ENCODE peak calls at places on chromosomes 3 and 15, in ten cellular contexts. U is MCF 10A, Z is endothelial cell, X is IMR-90, L is GM13976, C is colonic mucosa, J is lower lobe of right lung, P is esophagus squamous epithelium, T is HFF-Myc, O is cardiac fibroblast. D is an unnamed sample.

GRCh38 chr3:159001711-159002110 is 199.9 kb downstream of the MFSD1 start:
- DNase-seq in O (no peak), T (no peak), X (no peak), Z (no peak), C (no peak), U (no peak), L (no peak), P (no peak), J (no peak), D (no peak)

GRCh38 chr3:37712918-37713819 is 148.5 kb upstream of the CTDSPL start:
- DNase-seq in T (no peak), L (no peak), Z (no peak), P (no peak), C (no peak), O (peak; percentile 66), X (peak; percentile 23), U (peak; percentile 33), J (no peak), D (peak; percentile 4)

GRCh38 chr15:22959451-22960101 is 20.6 kb downstream of the CYFIP1 start:
- DNase-seq in J (no peak), X (no peak), T (no peak), P (no peak), U (no peak), Z (no peak), L (no peak), C (no peak), O (no peak), D (no peak)

GRCh38 chr3:22887664-22888291 is 315.3 kb upstream of the UBE2E2 start:
- DNase-seq in P (no peak), T (no peak), U (peak; percentile 56), O (peak; percentile 45), X (peak; percentile 21), C (peak; percentile 19), L (no peak), J (no peak), Z (peak; percentile 26), D (no peak)

GRCh38 chr3:38454884-38455638 is 1.4 kb downstream of the ACVR2B start:
- DNase-seq in T (no peak), U (peak; percentile 78), L (peak; percentile 63), J (peak; percentile 75), P (no peak), O (peak; percentile 49), X (peak; percentile 27), C (peak; percentile 92), Z (peak; percentile 68), D (no peak)

GRCh38 chr3:81492048-81492447 is 269.4 kb downstream of the GBE1 start:
- DNase-seq in X (peak; percentile 69), T (no peak), P (no peak), U (peak; percentile 9), Z (no peak), C (no peak), J (no peak), O (peak; percentile 68), L (no peak), D (no peak)

GRCh38 chr3:127288921-127289645 is 1.2 kb upstream of the PRR20G start:
- DNase-seq in L (no peak), J (no peak), P (no peak), C (no peak), U (no peak), T (no peak), Z (no peak), X (no peak), O (no peak), D (no peak)

GRCh38 chr15:88077249-88077810 is 179.2 kb downstream of the NTRK3 start:
- DNase-seq in J (no peak), O (no peak), L (no peak), T (no peak), C (no peak), P (no peak), X (no peak), U (no peak), Z (no peak), D (no peak)

GRCh38 chr15:89785064-89785770 is 9.1 kb downstream of the MESP2 start:
- DNase-seq in J (no peak), C (peak; percentile 92), Z (no peak), O (no peak), X (no peak), L (no peak), U (peak; percentile 58), P (no peak), T (no peak), D (no peak)

GRCh38 chr3:171556574-171557145 is 96.5 kb upstream of the TNIK start:
- DNase-seq in U (peak; percentile 55), O (no peak), L (no peak), X (peak; percentile 18), T (no peak), J (no peak), Z (no peak), C (no peak), P (no peak), D (no peak)

GRCh38 chr3:41434781-41435180 is 235.5 kb downstream of the CTNNB1 start:
- DNase-seq in J (no peak), X (no peak), T (no peak), L (no peak), U (no peak), O (peak; percentile 3), Z (no peak), C (no peak), P (no peak), D (peak; percentile 7)

GRCh38 chr15:50077655-50078054 is 41.4 kb downstream of the ATP8B4 start:
- DNase-seq in U (no peak), L (no peak), T (no peak), X (no peak), Z (no peak), O (no peak), P (no peak), C (no peak), J (no peak), D (no peak)

GRCh38 chr3:61855211-61855610 is 293.8 kb downstream of the PTPRG start:
- DNase-seq in L (no peak), Z (no peak), J (no peak), T (no peak), X (no peak), P (no peak), U (no peak), C (no peak), O (peak; percentile 54), D (no peak)

GRCh38 chr3:28328188-28329151 is 20.1 kb upstream of the ZCWPW2 start:
- DNase-seq in L (no peak), P (no peak), O (peak; percentile 49), C (no peak), T (no peak), U (peak; percentile 35), X (peak; percentile 33), Z (no peak), J (no peak), D (peak; percentile 28)

GRCh38 chr15:82585072-82585471 is 44.8 kb upstream of the RPS17 start:
- DNase-seq in Z (no peak), C (no peak), O (peak; percentile 24), U (peak; percentile 1), T (no peak), P (no peak), X (peak; percentile 45), J (no peak), L (no peak), D (no peak)
- TF ChIP-seq CTCF in Z (no peak), C (no peak), O (no peak), U (no peak), T (no peak), P (no peak), X (peak; percentile 30), J (no peak), L (no peak), D (no peak)

GRCh38 chr15:29805708-29806104 is 16.6 kb downstream of the TJP1 start:
- DNase-seq in X (no peak), O (no peak), J (no peak), T (no peak), Z (no peak), C (no peak), U (no peak), P (no peak), L (no peak), D (no peak)
- TF ChIP-seq CTCF in X (no peak), O (no peak), J (no peak), T (no peak), Z (no peak), C (no peak), U (no peak), P (no peak), L (no peak), D (no peak)

DNA sequence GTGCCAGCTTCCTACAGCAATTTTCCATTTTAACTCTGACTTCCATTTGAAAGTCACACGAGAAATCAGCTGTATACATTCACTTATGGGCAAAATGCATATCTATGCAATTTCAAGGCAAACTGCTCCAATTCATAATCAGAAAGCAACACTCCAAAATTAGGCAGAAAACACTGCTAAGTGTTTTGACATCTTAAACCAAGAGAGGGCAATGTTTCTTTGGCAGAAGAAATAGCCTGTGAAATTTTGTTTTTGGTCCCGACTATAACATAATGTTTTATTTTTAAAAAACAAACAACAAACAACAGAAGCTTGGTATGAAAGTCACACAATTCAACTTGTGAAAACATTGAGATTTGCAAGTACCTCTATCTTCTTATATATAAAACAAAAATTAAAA is 42.6 kb downstream of the GOLIM4 start:
- DNase-seq in P (no peak), J (no peak), U (no peak), L (no peak), C (no peak), X (no peak), Z (no peak), T (no peak), O (peak; percentile 21), D (no peak)
- TF ChIP-seq CTCF in P (no peak), J (no peak), U (peak; percentile 12), L (peak; percentile 27), C (no peak), X (peak; percentile 43), Z (no peak), T (peak; percentile 11), O (peak; percentile 23), D (peak; percentile 65)

DNA sequence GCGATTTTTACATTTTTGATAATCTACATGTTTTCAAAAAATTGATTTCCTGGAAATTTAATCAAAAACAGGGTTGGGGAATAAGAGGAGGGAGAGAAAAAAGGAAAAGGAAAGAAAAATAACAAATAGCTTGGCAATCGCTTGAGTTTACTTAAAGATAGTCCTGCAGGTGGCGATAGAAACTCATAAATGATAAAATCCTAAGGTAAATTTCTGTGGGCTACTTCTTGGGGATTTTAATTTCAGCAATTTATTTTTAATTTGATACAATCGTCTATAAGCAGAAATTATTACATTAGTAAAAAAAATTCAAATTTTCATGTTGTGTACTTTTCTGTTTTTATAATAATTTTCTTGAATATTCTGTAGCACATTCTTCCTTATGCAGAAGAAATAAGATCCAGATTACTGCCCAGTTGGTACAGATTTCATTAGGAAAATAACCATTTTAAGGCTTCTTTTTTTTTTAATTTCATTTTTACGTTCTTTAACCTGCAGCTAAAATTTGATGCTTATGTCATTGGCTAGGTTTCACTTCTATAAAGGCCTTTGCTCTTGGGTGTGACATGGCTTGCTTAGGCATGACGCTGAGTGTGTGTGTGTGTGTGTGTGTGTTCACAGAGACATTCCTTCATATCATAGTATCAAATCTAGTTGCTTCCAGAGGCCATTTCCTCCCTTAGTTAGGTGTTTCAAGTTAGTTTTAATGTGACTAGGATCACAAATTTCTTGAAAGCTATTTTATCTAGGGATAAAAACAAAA is 181.8 kb downstream of the MCTP2 start:
- DNase-seq in Z (peak; percentile 16), J (no peak), C (peak; percentile 47), T (no peak), U (peak; percentile 36), L (no peak), O (peak; percentile 28), X (peak; percentile 25), P (no peak), D (no peak)
- TF ChIP-seq CTCF in Z (peak; percentile 60), J (peak; percentile 37), C (peak; percentile 34), T (peak; percentile 25), U (peak; percentile 52), L (no peak), O (no peak), X (peak; percentile 46), P (peak; percentile 54), D (peak; percentile 67)